ENCODE peak calls at places on chromosomes 4 and X, in nine cellular contexts. One of them, this sample, is unnamed.

GRCh38 chr4:18180892-18181291 is 159.3 kb upstream of the LCORL start:
- DNase-seq in HepG2: no peak
- DNase-seq in sigmoid colon: no peak
- DNase-seq in transverse colon: no peak
- DNase-seq in GM12878: no peak
- DNase-seq in H1: no peak
- DNase-seq in K562: no peak
- DNase-seq in upper lobe of left lung: no peak
- DNase-seq in suprapubic skin: no peak
- DNase-seq in this sample: no peak

GRCh38 chr4:110638347-110638746 is 15.5 kb upstream of the PITX2 start:
- DNase-seq in HepG2: no peak
- DNase-seq in sigmoid colon: no peak
- DNase-seq in transverse colon: no peak
- DNase-seq in GM12878: no peak
- DNase-seq in H1: no peak
- DNase-seq in K562: no peak
- DNase-seq in upper lobe of left lung: no peak
- DNase-seq in suprapubic skin: no peak
- DNase-seq in this sample: no peak

GRCh38 chrX:134249231-134249630 is 12.2 kb downstream of the CCDC160 start:
- DNase-seq in HepG2: no peak
- DNase-seq in sigmoid colon: no peak
- DNase-seq in transverse colon: no peak
- DNase-seq in GM12878: no peak
- DNase-seq in H1: no peak
- DNase-seq in K562: no peak
- DNase-seq in upper lobe of left lung: no peak
- DNase-seq in suprapubic skin: no peak
- DNase-seq in this sample: no peak

GRCh38 chr4:124203613-124204284 is 508.8 kb downstream of the ANKRD50 start:
- DNase-seq in HepG2: no peak
- DNase-seq in sigmoid colon: no peak
- DNase-seq in transverse colon: no peak
- DNase-seq in GM12878: no peak
- DNase-seq in H1: no peak
- DNase-seq in K562: no peak
- DNase-seq in upper lobe of left lung: no peak
- DNase-seq in suprapubic skin: no peak
- DNase-seq in this sample: no peak

GRCh38 chr4:152149734-152150133 is 386.2 kb downstream of the FBXW7 start:
- DNase-seq in HepG2: no peak
- DNase-seq in sigmoid colon: no peak
- DNase-seq in transverse colon: no peak
- DNase-seq in GM12878: no peak
- DNase-seq in H1: no peak
- DNase-seq in K562: no peak
- DNase-seq in upper lobe of left lung: no peak
- DNase-seq in suprapubic skin: no peak
- DNase-seq in this sample: no peak

GRCh38 chr4:86627736-86628135 is 33.6 kb downstream of the PTPN13 start:
- DNase-seq in HepG2: no peak
- DNase-seq in sigmoid colon: no peak
- DNase-seq in transverse colon: no peak
- DNase-seq in GM12878: no peak
- DNase-seq in H1: no peak
- DNase-seq in K562: no peak
- DNase-seq in upper lobe of left lung: no peak
- DNase-seq in suprapubic skin: no peak
- DNase-seq in this sample: no peak

GRCh38 chr4:52076731-52077130 is 25.6 kb downstream of the SPATA18 start:
- DNase-seq in HepG2: no peak
- DNase-seq in sigmoid colon: no peak
- DNase-seq in transverse colon: no peak
- DNase-seq in GM12878: no peak
- DNase-seq in H1: peak
- DNase-seq in K562: no peak
- DNase-seq in upper lobe of left lung: no peak
- DNase-seq in suprapubic skin: no peak
- DNase-seq in this sample: no peak

GRCh38 chr4:17814140-17814539 is 3.4 kb downstream of the NCAPG start:
- DNase-seq in HepG2: no peak
- DNase-seq in sigmoid colon: no peak
- DNase-seq in transverse colon: no peak
- DNase-seq in GM12878: no peak
- DNase-seq in H1: no peak
- DNase-seq in K562: peak
- DNase-seq in upper lobe of left lung: no peak
- DNase-seq in suprapubic skin: no peak
- DNase-seq in this sample: no peak

GRCh38 chr4:7204656-7205387 is 12.5 kb downstream of the SORCS2 start:
- DNase-seq in HepG2: no peak
- DNase-seq in sigmoid colon: no peak
- DNase-seq in transverse colon: no peak
- DNase-seq in GM12878: no peak
- DNase-seq in H1: no peak
- DNase-seq in K562: no peak
- DNase-seq in upper lobe of left lung: no peak
- DNase-seq in suprapubic skin: no peak
- DNase-seq in this sample: no peak

GRCh38 chr4:7206385-7206784 is 14.0 kb downstream of the SORCS2 start:
- DNase-seq in HepG2: no peak
- DNase-seq in sigmoid colon: no peak
- DNase-seq in transverse colon: no peak
- DNase-seq in GM12878: no peak
- DNase-seq in H1: no peak
- DNase-seq in K562: peak
- DNase-seq in upper lobe of left lung: no peak
- DNase-seq in suprapubic skin: no peak
- DNase-seq in this sample: no peak

GRCh38 chr4:7207791-7208231 is 15.5 kb downstream of the SORCS2 start:
- DNase-seq in HepG2: no peak
- DNase-seq in sigmoid colon: no peak
- DNase-seq in transverse colon: no peak
- DNase-seq in GM12878: no peak
- DNase-seq in H1: no peak
- DNase-seq in K562: no peak
- DNase-seq in upper lobe of left lung: no peak
- DNase-seq in suprapubic skin: no peak
- DNase-seq in this sample: no peak

GRCh38 chr4:7208509-7209451 is 16.4 kb downstream of the SORCS2 start:
- DNase-seq in HepG2: no peak
- DNase-seq in sigmoid colon: no peak
- DNase-seq in transverse colon: no peak
- DNase-seq in GM12878: no peak
- DNase-seq in H1: no peak
- DNase-seq in K562: no peak
- DNase-seq in upper lobe of left lung: no peak
- DNase-seq in suprapubic skin: no peak
- DNase-seq in this sample: no peak

GRCh38 chr4:7206856-7207567 is 14.7 kb downstream of the SORCS2 start:
- DNase-seq in HepG2: no peak
- DNase-seq in sigmoid colon: peak
- DNase-seq in transverse colon: peak
- DNase-seq in GM12878: no peak
- DNase-seq in H1: no peak
- DNase-seq in K562: peak
- DNase-seq in upper lobe of left lung: peak
- DNase-seq in suprapubic skin: peak
- DNase-seq in this sample: peak
- TF ChIP-seq POLR2AphosphoS5 in HepG2: no peak
- TF ChIP-seq POLR2AphosphoS5 in sigmoid colon: peak
- TF ChIP-seq POLR2AphosphoS5 in transverse colon: no peak
- TF ChIP-seq POLR2AphosphoS5 in GM12878: no peak
- TF ChIP-seq POLR2AphosphoS5 in H1: no peak
- TF ChIP-seq POLR2AphosphoS5 in K562: no peak
- TF ChIP-seq POLR2AphosphoS5 in upper lobe of left lung: no peak
- TF ChIP-seq POLR2AphosphoS5 in suprapubic skin: no peak
- TF ChIP-seq POLR2AphosphoS5 in this sample: no peak

GRCh38 chrX:18981124-18981807 is 2.6 kb downstream of the PHKA2 start:
- DNase-seq in HepG2: peak
- DNase-seq in sigmoid colon: no peak
- DNase-seq in transverse colon: no peak
- DNase-seq in GM12878: no peak
- DNase-seq in H1: no peak
- DNase-seq in K562: no peak
- DNase-seq in upper lobe of left lung: no peak
- DNase-seq in suprapubic skin: no peak
- DNase-seq in this sample: no peak

GRCh38 chrX:18983711-18984380 is at the start of gene PHKA2:
- DNase-seq in HepG2: peak
- DNase-seq in sigmoid colon: peak
- DNase-seq in transverse colon: peak
- DNase-seq in GM12878: no peak
- DNase-seq in H1: peak
- DNase-seq in K562: peak
- DNase-seq in upper lobe of left lung: peak
- DNase-seq in suprapubic skin: peak
- DNase-seq in this sample: peak

GRCh38 chrX:18985186-18985435 is 1.2 kb upstream of the PHKA2 start:
- DNase-seq in HepG2: no peak
- DNase-seq in sigmoid colon: no peak
- DNase-seq in transverse colon: no peak
- DNase-seq in GM12878: peak
- DNase-seq in H1: no peak
- DNase-seq in K562: no peak
- DNase-seq in upper lobe of left lung: no peak
- DNase-seq in suprapubic skin: no peak
- DNase-seq in this sample: no peak

DNA sequence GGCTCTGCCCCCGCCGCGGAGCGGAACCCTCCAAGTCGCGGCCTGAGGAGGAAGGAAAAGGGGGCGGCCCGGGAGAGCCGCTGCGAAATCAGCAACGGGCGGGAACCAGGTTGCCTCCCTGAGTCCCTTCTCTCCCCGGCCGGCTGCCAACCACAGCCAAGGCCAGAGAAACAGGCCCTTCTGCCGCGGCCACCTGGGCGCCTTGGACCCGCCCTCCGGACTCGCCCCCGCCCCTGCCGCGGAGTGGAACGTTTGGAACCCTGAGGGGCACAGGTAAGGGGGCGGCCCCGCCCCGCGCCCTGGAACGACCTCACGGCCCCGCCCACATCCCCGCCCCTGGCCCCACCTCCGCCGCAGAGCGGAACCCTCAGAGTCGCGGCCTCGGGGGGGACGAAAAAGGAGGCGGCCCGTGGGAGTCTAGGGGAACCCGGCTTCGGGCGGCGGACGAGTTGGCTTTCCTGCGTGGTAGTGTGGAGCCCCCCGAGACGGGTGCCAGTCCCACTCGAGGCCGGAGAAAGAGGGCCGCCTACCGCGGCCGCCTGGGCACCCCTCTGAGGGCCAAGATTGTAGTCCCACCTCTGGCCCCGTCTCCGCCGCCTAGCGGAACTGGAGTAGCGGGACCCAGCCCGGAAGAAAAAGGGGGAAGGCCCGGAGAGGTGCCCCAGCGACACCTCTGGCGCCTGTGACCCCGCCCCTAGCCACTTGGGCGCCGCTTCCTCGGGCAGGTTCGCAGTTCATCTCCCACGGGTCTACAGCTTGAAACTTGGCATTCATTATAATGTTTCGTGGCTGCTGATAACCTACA is 669 bp upstream of the PHKA2 start:
- DNase-seq in HepG2: peak
- DNase-seq in sigmoid colon: peak
- DNase-seq in transverse colon: peak
- DNase-seq in GM12878: peak
- DNase-seq in H1: peak
- DNase-seq in K562: peak
- DNase-seq in upper lobe of left lung: peak
- DNase-seq in suprapubic skin: peak
- DNase-seq in this sample: peak
- TF ChIP-seq POLR2A in HepG2: peak
- TF ChIP-seq POLR2A in sigmoid colon: no peak
- TF ChIP-seq POLR2A in transverse colon: peak
- TF ChIP-seq POLR2A in GM12878: peak
- TF ChIP-seq POLR2A in H1: peak
- TF ChIP-seq POLR2A in K562: peak
- TF ChIP-seq POLR2A in upper lobe of left lung: peak
- TF ChIP-seq POLR2A in suprapubic skin: no peak
- TF ChIP-seq POLR2A in this sample: no peak

GRCh38 chr4:96150501-96150900 is 310.6 kb downstream of the PDHA2 start:
- DNase-seq in HepG2: no peak
- DNase-seq in sigmoid colon: no peak
- DNase-seq in transverse colon: no peak
- DNase-seq in GM12878: no peak
- DNase-seq in H1: no peak
- DNase-seq in K562: no peak
- DNase-seq in upper lobe of left lung: no peak
- DNase-seq in suprapubic skin: no peak
- DNase-seq in this sample: no peak

GRCh38 chr4:96152824-96153223 is 312.9 kb downstream of the PDHA2 start:
- DNase-seq in HepG2: no peak
- DNase-seq in sigmoid colon: no peak
- DNase-seq in transverse colon: no peak
- DNase-seq in GM12878: no peak
- DNase-seq in H1: no peak
- DNase-seq in K562: no peak
- DNase-seq in upper lobe of left lung: no peak
- DNase-seq in suprapubic skin: no peak
- DNase-seq in this sample: no peak

GRCh38 chr4:96149911-96150310 is 310.0 kb downstream of the PDHA2 start:
- DNase-seq in HepG2: no peak
- DNase-seq in sigmoid colon: no peak
- DNase-seq in transverse colon: no peak
- DNase-seq in GM12878: no peak
- DNase-seq in H1: no peak
- DNase-seq in K562: no peak
- DNase-seq in upper lobe of left lung: no peak
- DNase-seq in suprapubic skin: no peak
- DNase-seq in this sample: no peak

GRCh38 chr4:96154676-96155075 is 314.8 kb downstream of the PDHA2 start:
- DNase-seq in HepG2: no peak
- DNase-seq in sigmoid colon: no peak
- DNase-seq in transverse colon: no peak
- DNase-seq in GM12878: no peak
- DNase-seq in H1: no peak
- DNase-seq in K562: no peak
- DNase-seq in upper lobe of left lung: no peak
- DNase-seq in suprapubic skin: no peak
- DNase-seq in this sample: no peak
- TF ChIP-seq EP300 in HepG2: no peak
- TF ChIP-seq EP300 in sigmoid colon: no peak
- TF ChIP-seq EP300 in transverse colon: no peak
- TF ChIP-seq EP300 in GM12878: no peak
- TF ChIP-seq EP300 in H1: no peak
- TF ChIP-seq EP300 in K562: no peak
- TF ChIP-seq EP300 in upper lobe of left lung: no peak
- TF ChIP-seq EP300 in suprapubic skin: no peak
- TF ChIP-seq EP300 in this sample: no peak

GRCh38 chr4:71126719-71127118 is 133.3 kb downstream of the DCK start:
- DNase-seq in HepG2: peak
- DNase-seq in sigmoid colon: no peak
- DNase-seq in transverse colon: peak
- DNase-seq in GM12878: no peak
- DNase-seq in H1: no peak
- DNase-seq in K562: no peak
- DNase-seq in upper lobe of left lung: no peak
- DNase-seq in suprapubic skin: no peak
- DNase-seq in this sample: no peak

GRCh38 chr4:71125137-71125536 is 131.7 kb downstream of the DCK start:
- DNase-seq in HepG2: no peak
- DNase-seq in sigmoid colon: no peak
- DNase-seq in transverse colon: no peak
- DNase-seq in GM12878: no peak
- DNase-seq in H1: no peak
- DNase-seq in K562: no peak
- DNase-seq in upper lobe of left lung: no peak
- DNase-seq in suprapubic skin: no peak
- DNase-seq in this sample: no peak

GRCh38 chr4:71123951-71124350 is 130.5 kb downstream of the DCK start:
- DNase-seq in HepG2: no peak
- DNase-seq in sigmoid colon: no peak
- DNase-seq in transverse colon: no peak
- DNase-seq in GM12878: no peak
- DNase-seq in H1: no peak
- DNase-seq in K562: no peak
- DNase-seq in upper lobe of left lung: no peak
- DNase-seq in suprapubic skin: no peak
- DNase-seq in this sample: no peak

DNA sequence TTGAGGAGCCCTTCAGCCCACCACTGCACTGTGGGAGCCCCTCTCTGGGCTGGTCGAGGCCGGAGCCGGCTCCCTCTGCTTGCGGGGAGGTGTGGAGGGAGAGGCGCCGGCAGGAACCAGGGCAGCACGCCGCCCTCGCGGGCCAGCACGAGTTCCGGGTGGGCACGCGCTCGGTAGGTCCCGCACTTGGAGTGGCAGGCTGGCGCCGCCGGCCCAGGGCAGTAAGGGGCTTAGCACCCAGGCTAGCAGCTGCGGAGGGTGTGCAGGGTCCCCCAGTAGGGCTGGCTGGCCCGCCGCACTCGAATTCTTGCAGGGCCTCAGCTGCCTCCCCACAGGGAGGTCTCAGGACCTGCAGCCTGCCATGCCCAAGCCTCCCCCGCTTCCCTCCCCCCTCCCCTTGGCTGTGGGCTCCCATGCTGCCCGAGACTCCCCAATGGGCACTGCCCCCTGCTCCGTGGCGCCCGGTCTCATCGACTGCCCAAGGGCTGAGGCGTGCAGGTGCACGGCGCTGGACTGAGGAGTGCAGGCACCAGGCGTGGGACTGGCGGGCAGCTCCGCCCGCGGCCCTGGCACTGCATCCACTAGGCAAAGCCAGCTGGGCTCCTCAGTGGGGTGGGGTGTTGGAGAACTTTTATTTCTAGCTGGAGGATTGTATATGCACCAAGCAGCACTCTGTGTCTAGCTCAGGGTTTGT is 127.5 kb downstream of the DCK start:
- DNase-seq in HepG2: no peak
- DNase-seq in sigmoid colon: no peak
- DNase-seq in transverse colon: no peak
- DNase-seq in GM12878: no peak
- DNase-seq in H1: no peak
- DNase-seq in K562: no peak
- DNase-seq in upper lobe of left lung: no peak
- DNase-seq in suprapubic skin: no peak
- DNase-seq in this sample: no peak
- TF ChIP-seq POLR2AphosphoS5 in HepG2: no peak
- TF ChIP-seq POLR2AphosphoS5 in sigmoid colon: no peak
- TF ChIP-seq POLR2AphosphoS5 in transverse colon: no peak
- TF ChIP-seq POLR2AphosphoS5 in GM12878: no peak
- TF ChIP-seq POLR2AphosphoS5 in H1: no peak
- TF ChIP-seq POLR2AphosphoS5 in K562: no peak
- TF ChIP-seq POLR2AphosphoS5 in upper lobe of left lung: no peak
- TF ChIP-seq POLR2AphosphoS5 in suprapubic skin: no peak
- TF ChIP-seq POLR2AphosphoS5 in this sample: no peak

This sample was measured in stomach.